ENCODE peak calls at places on chromosome 13, in four cellular contexts. T is OCI-LY7, P is tibial artery, J is pancreas. G is an unnamed sample.

GRCh38 chr13:99797716-99798115 is 173.9 kb downstream of the ZIC5 start:
- DNase-seq in T (no peak), P (no peak), J (no peak), G (no peak)

GRCh38 chr13:97749174-97749573 is 204.3 kb upstream of the IPO5 start:
- DNase-seq in T (no peak), P (no peak), J (no peak), G (no peak)

GRCh38 chr13:30376426-30377311 is 45.6 kb upstream of the UBE2L5 start:
- DNase-seq in T (peak), P (no peak), J (no peak), G (no peak)

GRCh38 chr13:81487151-81487550 is 1146.2 kb upstream of the SPRY2 start:
- DNase-seq in T (no peak), P (no peak), J (peak), G (no peak)

GRCh38 chr13:86974995-86975328 is 696.2 kb upstream of the SLITRK5 start:
- DNase-seq in T (no peak), P (no peak), J (no peak), G (no peak)

GRCh38 chr13:24927810-24928404 is 163.9 kb downstream of the RNF17 start:
- DNase-seq in T (no peak), P (no peak), J (no peak), G (no peak)

GRCh38 chr13:102399791-102400618 is 1.8 kb downstream of the FGF14 start:
- DNase-seq in T (no peak), P (no peak), J (peak), G (no peak)

GRCh38 chr13:104953588-104953987 is 1581.9 kb downstream of the EFNB2 start:
- DNase-seq in T (no peak), P (no peak), J (no peak), G (no peak)

GRCh38 chr13:113383089-113383488 is 19.2 kb upstream of the GRTP1 start:
- DNase-seq in T (no peak), P (no peak), J (no peak), G (no peak)

GRCh38 chr13:94415484-94415883 is 64.0 kb downstream of the DCT start:
- DNase-seq in T (no peak), P (no peak), J (no peak), G (no peak)

GRCh38 chr13:33140161-33140560 is 123.9 kb downstream of the KL start:
- DNase-seq in T (no peak), P (no peak), J (no peak), G (no peak)

GRCh38 chr13:33137726-33138125 is 121.5 kb downstream of the KL start:
- DNase-seq in T (no peak), P (no peak), J (no peak), G (no peak)

GRCh38 chr13:33138441-33138840 is 122.2 kb downstream of the KL start:
- DNase-seq in T (no peak), P (no peak), J (no peak), G (no peak)

GRCh38 chr13:33135097-33135496 is 118.9 kb downstream of the KL start:
- DNase-seq in T (no peak), P (no peak), J (no peak), G (no peak)

GRCh38 chr13:33139186-33139585 is 123.0 kb downstream of the KL start:
- DNase-seq in T (no peak), P (peak), J (no peak), G (peak)
- H3K27ac ChIP-seq in T (no peak), P (peak), J (no peak), G (peak)

DNA sequence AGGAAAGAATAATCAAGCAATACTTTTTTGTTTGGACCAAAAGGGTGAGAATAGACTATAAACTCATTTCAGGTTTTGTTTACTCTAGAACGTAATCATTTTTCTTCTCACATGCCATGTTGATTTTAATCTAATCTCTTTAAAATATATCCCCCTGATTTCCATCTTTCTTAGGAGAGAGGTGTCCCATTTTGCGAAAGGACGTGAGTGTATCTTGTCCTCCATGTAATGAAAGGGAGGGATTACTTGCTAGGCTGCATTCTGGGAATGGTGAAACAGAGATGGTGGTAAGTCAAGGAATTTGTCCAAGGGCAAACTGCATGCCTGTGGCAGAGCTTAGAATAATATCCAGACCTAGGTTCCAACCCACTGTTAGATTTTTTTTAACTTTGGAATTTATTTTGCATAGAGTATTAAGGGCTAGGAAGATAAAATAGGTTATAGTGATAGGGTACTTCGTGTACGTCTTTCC is 1.8 kb upstream of the ANKRD10 start:
- DNase-seq in T (no peak), P (no peak), J (no peak), G (no peak)
- H3K27ac ChIP-seq in T (no peak), P (peak), J (peak), G (peak)

GRCh38 chr13:46664195-46664594 is 111.2 kb downstream of the LRCH1 start:
- DNase-seq in T (no peak), P (no peak), J (no peak), G (no peak)

GRCh38 chr13:46663644-46664043 is 110.7 kb downstream of the LRCH1 start:
- DNase-seq in T (no peak), P (no peak), J (no peak), G (no peak)

GRCh38 chr13:46666727-46667456 is 113.9 kb downstream of the LRCH1 start:
- DNase-seq in T (peak), P (no peak), J (no peak), G (no peak)

GRCh38 chr13:46665630-46666482 is 112.9 kb downstream of the LRCH1 start:
- DNase-seq in T (no peak), P (no peak), J (no peak), G (no peak)

GRCh38 chr13:46665243-46665629 is 112.3 kb downstream of the LRCH1 start:
- DNase-seq in T (no peak), P (no peak), J (no peak), G (no peak)
- H3K27ac ChIP-seq in T (peak), P (peak), J (peak), G (peak)

DNA sequence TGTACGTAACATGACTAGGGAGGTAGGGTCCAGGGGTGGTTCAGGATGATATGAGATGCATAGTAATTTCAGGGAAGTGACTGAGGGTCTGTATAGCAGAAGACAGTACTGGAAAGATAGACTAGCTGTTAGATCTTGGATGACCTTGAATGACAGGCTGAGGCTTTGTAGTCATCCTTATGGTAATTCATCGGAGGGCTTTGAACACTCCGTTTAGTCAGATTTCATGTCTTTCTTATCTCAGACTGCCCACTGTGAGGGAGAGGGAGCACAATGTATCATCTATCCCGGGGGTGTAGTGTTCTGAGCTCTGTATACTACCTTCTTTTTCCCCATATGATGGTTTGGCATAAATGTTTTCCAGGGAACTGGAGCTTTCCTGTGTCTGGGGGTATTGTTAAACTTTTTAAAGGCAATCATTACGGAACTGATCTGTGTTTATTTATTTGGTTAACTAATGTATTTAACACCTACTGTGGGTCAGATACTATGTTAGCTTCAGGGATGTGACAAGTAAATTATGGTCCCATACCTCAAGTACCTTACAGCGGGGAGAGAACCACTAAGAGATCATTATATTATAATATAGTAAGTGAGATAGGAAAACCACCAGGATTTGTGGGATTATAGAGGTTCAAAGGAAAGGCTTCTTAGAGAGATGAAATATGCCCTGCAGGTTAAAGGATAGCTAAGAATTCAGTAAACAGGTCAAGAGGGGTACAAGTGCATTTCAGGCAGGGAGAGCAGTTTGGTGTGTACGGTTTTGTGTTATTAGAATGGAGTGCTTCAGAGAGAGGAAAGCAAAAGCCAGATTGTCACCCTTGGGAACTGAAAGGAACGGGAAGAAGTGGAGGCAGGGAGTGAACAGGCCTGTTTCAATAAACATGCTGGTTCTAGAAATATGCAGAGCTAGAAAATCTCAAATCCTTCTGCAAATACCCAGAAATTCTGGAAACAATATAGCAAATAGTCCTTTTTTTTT is 164.8 kb upstream of the KL start:
- DNase-seq in T (no peak), P (no peak), J (no peak), G (no peak)
- H3K27ac ChIP-seq in T (no peak), P (no peak), J (no peak), G (no peak)

GRCh38 chr13:58620171-58620570 is 988.6 kb downstream of the PCDH17 start:
- DNase-seq in T (no peak), P (no peak), J (no peak), G (no peak)
- H3K27ac ChIP-seq in T (no peak), P (no peak), J (no peak), G (no peak)

DNA sequence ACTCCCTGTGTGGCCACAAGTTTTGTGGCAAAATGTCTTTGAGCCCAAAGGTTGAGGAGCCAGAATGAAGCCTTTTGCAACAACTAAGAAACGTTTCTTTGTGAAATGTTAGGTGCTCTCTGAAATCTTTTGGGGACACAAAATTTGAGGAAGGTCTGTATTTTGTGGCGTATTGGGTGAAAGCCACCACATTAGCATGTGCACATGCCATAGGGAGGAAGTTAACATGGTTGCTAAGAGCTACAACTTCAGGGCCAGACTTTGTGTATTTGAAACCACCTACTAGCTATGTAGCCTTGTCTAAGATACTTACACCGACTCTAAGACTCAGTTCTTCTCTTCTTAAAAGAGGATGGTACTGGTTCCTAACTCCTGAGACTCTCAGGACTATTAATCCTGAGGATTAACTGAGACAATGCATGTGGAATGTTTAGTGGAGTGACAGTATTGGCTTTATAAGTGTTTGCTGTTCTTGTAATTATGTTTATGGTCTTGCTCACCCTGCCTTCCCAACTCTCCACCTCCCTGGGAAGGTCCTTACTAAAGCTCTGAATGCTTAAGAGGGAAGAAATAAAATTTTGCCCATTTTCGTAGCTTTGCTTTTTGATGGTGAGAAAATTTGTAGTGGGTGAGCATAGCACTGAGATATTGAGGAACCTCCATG is 15.5 kb downstream of the SERP2 start:
- DNase-seq in T (no peak), P (no peak), J (no peak), G (no peak)
- H3K27ac ChIP-seq in T (no peak), P (no peak), J (no peak), G (no peak)

GRCh38 chr13:33403807-33404362 is 118.3 kb upstream of the STARD13 start:
- DNase-seq in T (no peak), P (no peak), J (no peak), G (no peak)
- H3K27ac ChIP-seq in T (no peak), P (no peak), J (no peak), G (no peak)